ENCODE peak calls at places on chromosomes 7 and 10, in five cellular contexts. G, R, H, M and W are unnamed samples.

GRCh38 chr10:50614444-50615137 is 9.2 kb downstream of the SGMS1 start:
- DNase-seq in R (no peak), M (peak), H (no peak), G (no peak), W (peak)

GRCh38 chr10:97498841-97499560 is at the start of gene UBTD1:
- DNase-seq in R (peak), M (peak), H (peak), G (no peak), W (peak)

GRCh38 chr10:77069020-77069419 is 568.6 kb downstream of the KCNMA1 start:
- DNase-seq in G (no peak), R (no peak), H (no peak), M (no peak), W (no peak)

GRCh38 chr7:74454948-74455804 is 1.5 kb downstream of the GTF2IRD1 start:
- DNase-seq in G (no peak), M (no peak), H (no peak), R (peak), W (no peak)

GRCh38 chr10:17854044-17854652 is 45.0 kb downstream of the MRC1 start:
- DNase-seq in R (no peak), M (no peak), G (no peak), H (no peak), W (no peak)

GRCh38 chr7:142863891-142864685 is 9.2 kb downstream of the EPHB6 start:
- DNase-seq in M (no peak), H (no peak), R (no peak), G (no peak), W (no peak)

GRCh38 chr7:158802535-158803199 is 26.6 kb downstream of the ESYT2 start:
- DNase-seq in G (no peak), H (peak), M (no peak), R (no peak), W (no peak)

GRCh38 chr10:62454696-62455451 is 80.7 kb downstream of the ZNF365 start:
- DNase-seq in G (no peak), M (no peak), H (peak), R (no peak), W (peak)

GRCh38 chr10:8137272-8137680 is 82.8 kb downstream of the GATA3 start:
- DNase-seq in H (no peak), R (no peak), M (no peak), G (no peak), W (no peak)

GRCh38 chr10:8102708-8103401 is 48.4 kb downstream of the GATA3 start:
- DNase-seq in R (no peak), H (no peak), G (no peak), M (peak), W (no peak)

GRCh38 chr10:126302831-126303230 is 85.4 kb downstream of the ADAM12 start:
- DNase-seq in M (no peak), G (no peak), H (peak), R (no peak), W (no peak)

GRCh38 chr10:3080608-3081007 is 13.3 kb downstream of the PFKP start:
- DNase-seq in R (no peak), G (no peak), M (no peak), H (no peak), W (no peak)

GRCh38 chr10:33638891-33639290 is 304.4 kb upstream of the NRP1 start:
- DNase-seq in H (peak), M (no peak), R (no peak), G (no peak), W (no peak)

GRCh38 chr7:37541810-37542443 is 93.3 kb upstream of the ELMO1 start:
- DNase-seq in H (no peak), R (no peak), G (no peak), M (no peak), W (no peak)

GRCh38 chr7:134255814-134256213 is 60.9 kb downstream of the SLC35B4 start:
- DNase-seq in M (no peak), G (no peak), R (no peak), H (no peak), W (peak)

DNA sequence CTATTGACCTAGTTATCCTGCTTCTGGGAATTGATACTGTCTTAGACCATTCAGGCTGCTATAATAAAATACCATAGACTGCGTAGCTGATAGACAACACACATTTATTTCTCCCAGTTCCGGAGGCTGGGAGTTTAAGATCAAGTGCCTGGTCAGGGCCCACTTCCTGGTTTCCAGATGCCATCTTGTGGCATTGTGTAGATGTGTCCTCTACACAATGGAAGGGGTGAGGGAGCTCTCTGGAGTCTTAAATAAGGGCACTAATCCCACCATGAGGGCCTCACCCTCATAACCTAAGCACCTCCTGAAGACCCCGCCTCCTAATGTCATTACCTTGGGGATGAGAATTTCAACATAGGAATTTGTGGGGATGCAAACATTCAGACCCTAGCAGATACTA is 62.4 kb downstream of the SLC35B4 start:
- DNase-seq in H (peak), R (no peak), G (no peak), M (no peak), W (peak)
- TF ChIP-seq CTCF in H (peak), R (no peak), G (peak), M (no peak), W (no peak)

GRCh38 chr10:75234683-75235374 is 928 bp downstream of the COMTD1 start:
- DNase-seq in M (no peak), R (no peak), G (no peak), H (no peak), W (no peak)
- TF ChIP-seq CTCF in M (peak), R (no peak), G (no peak), H (no peak), W (no peak)

GRCh38 chr7:151461942-151462230 is 21.9 kb upstream of the CRYGN start:
- DNase-seq in M (no peak), R (no peak), G (no peak), H (no peak), W (no peak)
- TF ChIP-seq CTCF in M (no peak), R (no peak), G (no peak), H (no peak), W (no peak)

GRCh38 chr10:84608126-84608525 is 279.7 kb downstream of the CCSER2 start:
- DNase-seq in R (no peak), H (no peak), G (no peak), M (no peak), W (no peak)

GRCh38 chr10:84607523-84607922 is 279.1 kb downstream of the CCSER2 start:
- DNase-seq in H (no peak), M (no peak), R (no peak), G (no peak), W (no peak)

DNA sequence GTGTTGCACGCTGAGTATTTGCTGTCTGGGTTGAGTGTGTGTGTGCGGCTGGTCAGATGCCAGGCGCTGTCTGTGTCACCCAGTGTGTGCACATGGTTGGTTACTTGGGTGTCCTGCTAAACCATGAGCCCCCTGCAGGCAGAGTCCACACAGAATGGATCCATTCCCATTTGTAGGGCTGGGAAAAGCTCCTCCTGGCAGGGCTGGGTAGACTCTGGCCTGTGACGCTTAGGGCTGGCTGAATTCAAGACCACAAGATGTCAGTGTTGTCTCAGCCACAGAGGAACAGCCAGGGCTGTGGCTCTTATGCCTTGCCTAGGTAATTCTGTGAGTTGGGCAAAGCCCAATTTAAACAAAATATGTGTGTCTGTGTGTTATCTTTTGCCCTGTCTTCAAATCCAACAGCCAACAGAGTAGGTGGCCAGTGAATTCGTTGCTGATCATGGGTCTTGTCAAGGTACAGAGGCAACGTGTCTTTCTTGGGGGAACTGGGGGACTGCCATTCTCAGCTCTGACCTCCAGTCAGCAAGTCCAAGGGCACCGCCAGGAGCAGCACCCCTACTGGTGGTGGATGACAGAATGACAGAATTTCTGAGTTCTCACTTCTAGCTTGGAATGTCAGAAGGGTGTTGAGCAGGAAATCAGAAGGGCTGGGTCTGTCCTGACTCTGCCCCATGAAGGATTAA is 285.1 kb downstream of the CCSER2 start:
- DNase-seq in H (peak), R (peak), M (no peak), G (no peak), W (peak)
- TF ChIP-seq CTCF in H (no peak), R (peak), M (peak), G (no peak), W (peak)

GRCh38 chr7:135712182-135712782 is 15.7 kb downstream of the SLC13A4 start:
- DNase-seq in G (no peak), H (no peak), M (no peak), R (no peak), W (no peak)

GRCh38 chr7:135708041-135708440 is 19.9 kb downstream of the SLC13A4 start:
- DNase-seq in H (no peak), R (no peak), M (no peak), G (no peak), W (no peak)

GRCh38 chr7:135709508-135709907 is 18.5 kb downstream of the SLC13A4 start:
- DNase-seq in M (no peak), G (no peak), H (no peak), R (no peak), W (no peak)

GRCh38 chr7:135712796-135713195 is 15.2 kb downstream of the SLC13A4 start:
- DNase-seq in R (no peak), G (no peak), M (no peak), H (no peak), W (no peak)

DNA sequence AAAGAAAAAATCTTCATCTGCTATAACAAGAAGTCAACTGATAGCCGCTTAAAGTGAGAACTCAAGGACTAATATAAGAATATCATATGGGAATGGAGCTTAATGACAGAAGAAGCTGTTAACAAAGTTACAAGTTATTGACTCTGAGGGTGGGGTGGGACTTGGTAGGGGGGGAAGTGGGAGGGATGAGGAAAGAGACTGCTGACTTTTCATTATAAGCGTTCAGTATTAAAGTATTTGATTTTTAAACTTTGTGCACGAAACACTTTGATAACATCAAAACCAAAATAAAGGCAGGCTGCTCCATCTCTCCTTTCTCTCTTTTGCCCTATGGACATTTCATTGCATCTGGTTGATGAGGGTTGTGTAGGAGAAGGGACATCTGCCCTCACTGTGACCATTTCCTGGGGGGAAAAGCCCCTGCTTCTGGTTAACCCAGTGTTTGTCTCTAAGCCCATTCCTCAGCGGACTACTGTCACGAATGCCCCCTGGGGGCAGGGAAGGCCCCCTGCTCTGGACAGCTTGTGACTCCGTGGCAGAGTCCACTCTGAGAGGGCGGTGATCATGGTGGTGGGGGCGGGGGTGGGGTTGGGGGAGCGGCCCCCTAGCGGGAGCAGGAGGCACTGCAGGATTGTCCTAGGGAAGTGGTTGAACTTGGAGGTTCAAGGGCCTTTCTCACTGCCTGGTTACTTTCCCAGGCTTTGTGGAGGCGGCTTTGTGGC is 17.4 kb downstream of the SLC13A4 start:
- DNase-seq in R (no peak), H (peak), M (peak), G (no peak), W (peak)
- TF ChIP-seq CTCF in R (no peak), H (peak), M (peak), G (peak), W (peak)